ENCODE peak calls at places on chromosomes 12 and 14, in eight cellular contexts. Y is cardiac muscle cell, H is GM06990, Q is lower leg skin, Z is HFF-Myc, N is transverse colon, C is endodermal cell, E is Caco-2. P is an unnamed sample.
A peak's percentile ranks its signal among the peaks of the same experiment; 100 is the strongest.

GRCh38 chr12:1972856-1973317 is 31.4 kb downstream of the DCP1B start:
- DNase-seq in E (no peak), Q (no peak), H (no peak), Z (no peak), N (peak; percentile 41), Y (peak; percentile 87), C (no peak), P (no peak)

GRCh38 chr14:51719970-51720369 is 68.3 kb downstream of the FRMD6 start:
- DNase-seq in Z (no peak), Y (no peak), N (no peak), Q (no peak), C (no peak), H (no peak), E (no peak), P (no peak)

GRCh38 chr12:124404162-124404561 is 109.3 kb downstream of the RFLNA start:
- DNase-seq in H (no peak), Y (no peak), Q (no peak), E (no peak), N (no peak), Z (no peak), C (no peak), P (no peak)

GRCh38 chr12:8154526-8154925 is 2.3 kb upstream of the ZNF705A start:
- DNase-seq in Y (no peak), E (no peak), Q (no peak), C (no peak), N (no peak), H (no peak), Z (no peak), P (peak; percentile 2)

GRCh38 chr12:44774815-44775411 is 101.2 kb downstream of the NELL2 start:
- DNase-seq in C (peak; percentile 94), Y (peak; percentile 46), H (no peak), Q (no peak), E (peak; percentile 53), N (peak; percentile 29), Z (peak; percentile 3), P (peak; percentile 55)

GRCh38 chr14:89342049-89342448 is 75.0 kb downstream of the FOXN3 start:
- DNase-seq in N (no peak), C (no peak), Q (no peak), Y (no peak), E (no peak), Z (no peak), H (no peak), P (no peak)

GRCh38 chr12:92062539-92063493 is 82.8 kb downstream of the BTG1 start:
- DNase-seq in N (no peak), Y (no peak), E (no peak), C (no peak), H (no peak), Z (no peak), Q (no peak), P (no peak)

GRCh38 chr14:99565383-99565782 is 38.6 kb downstream of the CCDC85C start:
- DNase-seq in H (no peak), Q (no peak), E (no peak), Z (no peak), Y (no peak), C (no peak), N (no peak), P (no peak)

GRCh38 chr14:105919458-105920150 is 393.2 kb downstream of the TMEM121 start:
- DNase-seq in C (no peak), Y (no peak), Q (no peak), E (peak; percentile 13), N (no peak), Z (no peak), H (no peak), P (no peak)

GRCh38 chr12:12899530-12900380 is 8.4 kb downstream of the GPRC5A start:
- DNase-seq in E (no peak), N (no peak), C (no peak), Z (peak; percentile 95), Q (no peak), H (peak; percentile 71), Y (no peak), P (peak; percentile 47)

GRCh38 chr14:93032301-93032929 is 83.3 kb downstream of the ITPK1 start:
- DNase-seq in E (no peak), Q (no peak), Z (no peak), H (no peak), Y (no peak), N (no peak), C (no peak), P (no peak)

GRCh38 chr14:51269634-51270033 is 29.6 kb downstream of the TMX1 start:
- DNase-seq in Q (no peak), E (no peak), H (no peak), N (no peak), C (no peak), Y (no peak), Z (no peak), P (no peak)

DNA sequence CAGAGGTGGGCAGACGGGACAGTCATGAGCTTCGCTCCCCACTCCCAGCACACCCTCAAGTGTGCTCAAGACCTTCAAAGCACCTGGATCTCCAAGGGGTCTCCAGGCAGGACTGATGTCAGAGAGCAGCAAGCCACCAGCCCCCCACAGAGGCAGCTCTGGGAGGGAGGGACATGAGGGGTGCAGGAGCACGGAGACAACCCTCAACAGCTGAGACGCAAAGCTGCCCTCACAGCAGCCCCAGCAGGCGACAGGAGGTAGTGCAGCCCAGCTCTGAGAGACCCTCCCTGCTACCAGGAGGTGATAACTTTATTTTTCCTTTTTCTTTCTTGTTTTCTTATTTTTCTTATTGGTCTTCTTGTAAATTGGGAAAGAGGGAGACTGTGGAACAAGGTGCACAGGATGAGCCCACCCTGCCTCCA is 17.9 kb downstream of the SIVA1 start:
- DNase-seq in C (peak; percentile 72), N (no peak), Y (no peak), E (no peak), H (no peak), Z (no peak), Q (no peak), P (no peak)
- TF ChIP-seq CTCF in C (peak; percentile 75), N (peak; percentile 47), Y (peak; percentile 57), E (peak; percentile 19), H (peak; percentile 58), Z (peak; percentile 76), Q (no peak), P (peak; percentile 68)

GRCh38 chr12:59151243-59151642 is 230.9 kb upstream of the LRIG3 start:
- DNase-seq in H (no peak), Q (no peak), Y (no peak), N (no peak), Z (no peak), C (no peak), E (no peak), P (no peak)
- H3K4me3 ChIP-seq in H (no peak overlapping the region), Q (no peak overlapping the region), Y (no peak overlapping the region), N (no peak overlapping the region), Z (no peak overlapping the region), C (no peak overlapping the region), E (no peak overlapping the region), P (no peak overlapping the region)

GRCh38 chr12:3130053-3130805 is 53.0 kb downstream of the TSPAN9 start:
- DNase-seq in C (no peak), Q (peak; percentile 88), E (no peak), N (no peak), H (no peak), Y (no peak), Z (no peak), P (no peak)
- TF ChIP-seq CTCF in C (no peak), Q (no peak), E (no peak), N (no peak), H (no peak), Y (no peak), Z (no peak), P (no peak)

GRCh38 chr12:112011685-112012084 is 1.3 kb downstream of the TMEM116 start:
- DNase-seq in C (no peak), Y (no peak), E (no peak), Z (no peak), N (no peak), H (no peak), Q (no peak), P (no peak)
- H3K4me3 ChIP-seq in C (peak overlapping the region; percentile 92), Y (peak overlapping the region; percentile 78), E (peak overlapping the region; percentile 62), Z (peak overlapping the region; percentile 98), N (no peak overlapping the region), H (peak overlapping the region; percentile 91), Q (no peak overlapping the region), P (peak overlapping the region; percentile 99)

DNA sequence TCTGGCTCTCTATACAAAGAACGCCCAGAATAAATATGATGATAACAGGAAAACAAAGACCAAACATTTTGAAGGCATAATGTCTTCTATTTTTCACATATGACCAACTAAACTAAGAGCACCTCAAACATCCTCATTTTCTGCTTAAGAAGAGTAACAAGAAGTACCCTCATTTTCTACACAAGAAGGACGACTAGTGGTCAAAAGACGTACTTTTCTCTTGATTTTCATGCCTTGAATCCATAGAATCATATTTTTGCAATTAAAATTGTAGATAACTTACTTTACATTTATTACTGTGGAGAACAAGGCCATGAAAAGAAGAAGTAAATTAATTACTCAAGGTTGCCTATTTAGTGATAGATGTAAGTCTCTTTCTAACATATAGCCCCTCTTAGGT is 358.6 kb downstream of the DUSP6 start:
- DNase-seq in E (no peak), Y (peak; percentile 43), H (no peak), Z (peak; percentile 48), N (no peak), Q (no peak), C (no peak), P (peak; percentile 47)
- TF ChIP-seq CTCF in E (peak; percentile 61), Y (peak; percentile 56), H (peak; percentile 37), Z (no peak), N (peak; percentile 57), Q (no peak), C (peak; percentile 87), P (peak; percentile 24)

P was measured in GM12865.